ENCODE peak calls at places on chromosomes 3 and 15, in six cellular contexts. Y is cardiac fibroblast; H is germinal center; W is activated CD8-positive, alpha-beta memory T cell treated with anti-CD3 and anti-CD28 coated beads for 1 hour; V is NAMALWA; T is amniotic stem cell. K is an unnamed sample.

GRCh38 chr15:49492834-49493233 is 69.8 kb downstream of the FGF7 start:
- DNase-seq in Y (peak), H (no peak), W (no peak), V (no peak), T (no peak), K (no peak)

GRCh38 chr3:29156071-29156715 is 124.7 kb upstream of the RBMS3 start:
- DNase-seq in Y (peak), H (no peak), W (no peak), V (no peak), T (no peak), K (no peak)

GRCh38 chr3:14228611-14229470 is 50.2 kb downstream of the LSM3 start:
- DNase-seq in Y (no peak), H (no peak), W (no peak), V (no peak), T (no peak), K (no peak)

GRCh38 chr3:169173231-169173630 is 490.3 kb downstream of the MECOM start:
- DNase-seq in Y (peak), H (no peak), W (no peak), V (no peak), T (no peak), K (no peak)

GRCh38 chr3:191882289-191882688 is 421.3 kb downstream of the PYDC2 start:
- DNase-seq in Y (peak), H (no peak), W (no peak), V (no peak), T (no peak), K (no peak)

GRCh38 chr3:32423534-32423933 is 31.9 kb downstream of the CMTM7 start:
- DNase-seq in Y (no peak), H (peak), W (no peak), V (peak), T (no peak), K (no peak)

GRCh38 chr3:168048414-168049330 is 47.1 kb downstream of the GOLIM4 start:
- DNase-seq in Y (no peak), H (no peak), W (no peak), V (no peak), T (no peak), K (no peak)

GRCh38 chr3:74302959-74303358 is 311.5 kb downstream of the CNTN3 start:
- DNase-seq in Y (no peak), H (no peak), W (no peak), V (no peak), T (no peak), K (no peak)

GRCh38 chr3:42892169-42892568 is 13.8 kb upstream of the ZNF662 start:
- DNase-seq in Y (peak), H (no peak), W (no peak), V (no peak), T (no peak), K (no peak)

GRCh38 chr15:75620776-75621536 is 4.6 kb downstream of the SNUPN start:
- DNase-seq in Y (peak), H (no peak), W (no peak), V (no peak), T (no peak), K (no peak)

GRCh38 chr3:180229113-180229512 is 192.4 kb upstream of the PEX5L start:
- DNase-seq in Y (no peak), H (no peak), W (no peak), V (no peak), T (no peak), K (no peak)

GRCh38 chr3:142857056-142857455 is 31.8 kb downstream of the PCOLCE2 start:
- DNase-seq in Y (peak), H (no peak), W (no peak), V (peak), T (no peak), K (no peak)

K was measured in GM19239.